ENCODE peak calls at places on chromosome 20, in six cellular contexts. J, Z, R, L, E and B are unnamed samples. For H3K4me1, the result is how much of the 10 kb centered on the place peaks cover.

GRCh38 chr20:59121714-59122376 is 41.8 kb upstream of the ZNF831 start:
- DNase-seq in J (no peak), Z (no peak), R (no peak), L (no peak), E (no peak), B (no peak)

GRCh38 chr20:36173451-36173933 is 19.0 kb downstream of the EPB41L1 start:
- DNase-seq in J (no peak), Z (no peak), R (peak), L (no peak), E (no peak), B (no peak)

GRCh38 chr20:48703107-48703506 is 124.7 kb downstream of the PREX1 start:
- DNase-seq in J (no peak), Z (no peak), R (no peak), L (no peak), E (no peak), B (no peak)

GRCh38 chr20:45947110-45947866 is 12.8 kb downstream of the PCIF1 start:
- DNase-seq in J (peak), Z (no peak), R (no peak), L (no peak), E (no peak), B (no peak)

GRCh38 chr20:62485062-62485700 is 9.4 kb upstream of the GATA5 start:
- DNase-seq in J (no peak), Z (peak), R (peak), L (no peak), E (peak), B (no peak)

GRCh38 chr20:32484221-32485125 is 100.7 kb downstream of the NOL4L start:
- DNase-seq in J (peak), Z (no peak), R (peak), L (no peak), E (peak), B (no peak)

GRCh38 chr20:62183426-62184142 is 756 bp downstream of the MTG2 start:
- DNase-seq in J (no peak), Z (no peak), R (no peak), L (no peak), E (no peak), B (no peak)

GRCh38 chr20:51014797-51015722 is 7.8 kb downstream of the KCNG1 start:
- DNase-seq in J (no peak), Z (peak), R (peak), L (no peak), E (peak), B (no peak)

GRCh38 chr20:16097788-16098187 is 475.5 kb downstream of the KIF16B start:
- DNase-seq in J (no peak), Z (no peak), R (no peak), L (no peak), E (no peak), B (no peak)

GRCh38 chr20:34512266-34512954 is 3.8 kb upstream of the DYNLRB1 start:
- DNase-seq in J (no peak), Z (peak), R (no peak), L (no peak), E (no peak), B (no peak)

GRCh38 chr20:40160151-40160550 is 528.9 kb downstream of the MAFB start:
- DNase-seq in J (no peak), Z (no peak), R (peak), L (no peak), E (peak), B (no peak)

GRCh38 chr20:18404172-18404571 is 62.7 kb downstream of the DZANK1 start:
- DNase-seq in J (no peak), Z (peak), R (no peak), L (no peak), E (no peak), B (no peak)

GRCh38 chr20:6490849-6491248 is 276.6 kb upstream of the BMP2 start:
- DNase-seq in J (no peak), Z (no peak), R (peak), L (no peak), E (no peak), B (no peak)

GRCh38 chr20:37375227-37375626 is 29.3 kb downstream of the SRC start:
- DNase-seq in J (no peak), Z (no peak), R (no peak), L (no peak), E (no peak), B (no peak)
- H3K4me1 ChIP-seq in J (under half), Z (under half), R (under half), L (under half), E (under half), B (under half)

DNA sequence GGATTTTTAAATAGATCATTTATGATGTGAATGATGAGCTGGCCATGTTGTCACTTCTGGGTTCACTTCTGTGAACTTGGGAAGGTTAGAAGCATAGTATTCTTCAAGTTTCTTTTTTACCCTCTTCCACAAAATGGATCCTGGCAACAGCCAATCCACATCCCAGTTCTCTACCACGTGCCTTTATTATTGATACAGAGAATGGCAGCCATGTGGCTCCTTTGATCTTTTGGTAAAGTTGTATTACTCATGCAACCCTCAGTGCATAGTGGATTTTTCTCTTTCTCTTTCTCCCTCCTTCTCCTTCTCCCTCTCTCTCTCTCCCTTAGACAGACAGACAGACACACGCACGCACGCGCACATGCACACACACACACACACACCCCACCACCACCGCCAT is 50.0 kb downstream of the SYNDIG1 start:
- DNase-seq in J (no peak), Z (no peak), R (no peak), L (no peak), E (no peak), B (no peak)
- TF ChIP-seq CTCF in J (no peak), Z (no peak), R (no peak), L (no peak), E (no peak), B (no peak)

DNA sequence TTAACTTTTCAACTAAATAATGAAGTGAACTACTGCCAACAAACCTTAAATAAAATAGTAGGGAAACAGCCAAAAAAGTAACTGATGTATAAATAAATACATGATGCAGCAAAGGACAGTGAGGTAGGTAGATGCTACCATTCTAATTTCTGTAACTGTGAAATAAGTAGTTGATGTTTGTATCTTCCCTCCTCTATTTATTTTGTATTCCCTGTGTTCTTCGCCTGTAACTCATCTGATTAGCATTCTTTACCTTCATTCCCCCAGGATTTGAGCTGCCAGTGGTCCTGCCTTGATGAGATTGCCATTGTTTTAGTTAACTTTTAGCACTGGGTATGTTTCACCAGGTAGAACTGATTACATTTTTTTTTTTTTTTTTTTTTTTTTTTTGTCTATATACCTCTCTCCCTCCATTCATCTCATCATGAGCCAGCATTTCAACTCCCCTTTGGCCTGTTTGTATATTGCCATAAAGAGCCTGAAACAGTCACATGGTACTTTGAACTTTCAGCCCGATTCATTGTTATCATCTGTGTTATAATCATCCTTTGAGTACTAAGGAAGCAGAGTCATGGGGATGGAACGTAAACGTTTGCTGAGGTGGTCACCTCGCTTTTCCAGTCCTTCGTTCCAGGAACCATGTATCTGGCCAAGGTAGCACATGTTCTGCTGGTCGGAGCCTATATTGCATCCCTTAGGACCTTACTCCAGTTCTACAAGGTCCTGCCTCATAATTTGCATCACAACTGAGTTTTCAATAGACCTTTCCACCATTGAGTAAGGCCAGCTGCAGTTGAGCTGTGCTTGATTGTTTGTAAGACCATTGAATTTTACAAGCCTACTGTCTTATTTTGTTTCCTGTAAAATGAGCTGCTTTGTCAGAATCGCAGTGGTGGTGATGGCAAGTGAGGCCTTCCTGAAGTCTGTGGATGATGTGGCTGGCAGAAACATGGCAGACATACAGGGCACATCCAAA is 107.6 kb downstream of the JAG1 start:
- DNase-seq in J (no peak), Z (no peak), R (no peak), L (no peak), E (no peak), B (no peak)
- H3K27ac ChIP-seq in J (no peak), Z (peak), R (no peak), L (no peak), E (peak), B (peak)

GRCh38 chr20:57400821-57401564 is 9.8 kb downstream of the RBM38 start:
- DNase-seq in J (no peak), Z (no peak), R (no peak), L (no peak), E (no peak), B (no peak)
- H3K4me1 ChIP-seq in J (under half), Z (under half), R (half or more), L (half or more), E (under half), B (under half)

GRCh38 chr20:1764136-1765033 is 106.8 kb upstream of the SIRPG start:
- DNase-seq in J (peak), Z (peak), R (peak), L (peak), E (peak), B (peak)
- TF ChIP-seq CTCF in J (peak), Z (peak), R (peak), L (peak), E (peak), B (peak)